ENCODE peak calls at places on chromosomes 1 and 21, in seven cellular contexts. C, G, H, E, W, V and I are unnamed samples.

GRCh38 chr21:18174370-18174769 is 70.3 kb upstream of the CHODL start:
- DNase-seq in V (no peak), E (no peak), C (no peak), W (no peak), G (no peak), H (no peak), I (no peak)

GRCh38 chr1:175597969-175598765 is 145.2 kb downstream of the TNR start:
- DNase-seq in W (no peak), C (no peak), G (no peak), E (no peak), V (no peak), H (peak; percentile 44), I (no peak)

GRCh38 chr1:91997607-91998195 is 32.1 kb upstream of the EPHX4 start:
- DNase-seq in V (peak; percentile 44), H (peak; percentile 75), W (no peak), C (no peak), E (peak; percentile 9), G (peak; percentile 33), I (no peak)

GRCh38 chr1:18949689-18950414 is 6.6 kb downstream of the IFFO2 start:
- DNase-seq in C (no peak), G (peak; percentile 70), H (peak; percentile 68), E (no peak), W (no peak), V (peak; percentile 51), I (peak; percentile 60)

GRCh38 chr21:43278359-43278758 is 109.6 kb downstream of the CRYAA start:
- DNase-seq in G (no peak), C (no peak), V (no peak), W (no peak), E (no peak), H (no peak), I (no peak)

GRCh38 chr1:155978973-155979429 is 654 bp upstream of the ARHGEF2 start:
- DNase-seq in E (no peak), C (no peak), V (peak; percentile 49), G (no peak), W (no peak), H (no peak), I (no peak)

GRCh38 chr1:10897981-10898728 is 101.7 kb upstream of the CASZ1 start:
- DNase-seq in H (no peak), V (no peak), C (no peak), E (no peak), W (no peak), G (no peak), I (no peak)

GRCh38 chr1:112021263-112021662 is 31.8 kb upstream of the KCND3 start:
- DNase-seq in V (no peak), E (no peak), H (no peak), W (no peak), G (no peak), C (no peak), I (no peak)

GRCh38 chr1:229127301-229127700 is 143.6 kb upstream of the RAB4A start:
- DNase-seq in G (peak; percentile 14), E (no peak), W (no peak), C (no peak), V (peak; percentile 53), H (peak; percentile 54), I (no peak)